ENCODE peak calls at places on chromosomes 5 and 9, in nine cellular contexts. N is adrenal gland, U is A549, S is esophagus squamous epithelium, K is uterus, X is stomach, O is sigmoid colon, E is HCT116, C is body of pancreas. D is an unnamed sample.

GRCh38 chr5:115657883-115658233 is 32.0 kb upstream of the TMED7 start:
- DNase-seq in N (no peak), U (peak; percentile 34), S (no peak), K (no peak), X (no peak), O (no peak), E (peak; percentile 22), C (no peak), D (no peak)

GRCh38 chr5:124527220-124527991 is 219.0 kb downstream of the ZNF608 start:
- DNase-seq in N (no peak), U (no peak), S (no peak), K (no peak), X (no peak), O (no peak), E (no peak), C (no peak), D (no peak)

GRCh38 chr5:148873690-148874485 is 47.5 kb downstream of the ADRB2 start:
- DNase-seq in N (no peak), U (no peak), S (no peak), K (no peak), X (no peak), O (no peak), E (no peak), C (peak; percentile 20), D (no peak)

GRCh38 chr5:143262393-143263174 is 140.9 kb downstream of the NR3C1 start:
- DNase-seq in N (no peak), U (no peak), S (no peak), K (no peak), X (no peak), O (no peak), E (peak; percentile 44), C (no peak), D (no peak)

GRCh38 chr9:128706671-128707381 is 4.5 kb downstream of the PKN3 start:
- DNase-seq in N (no peak), U (no peak), S (no peak), K (no peak), X (no peak), O (peak; percentile 61), E (no peak), C (no peak), D (no peak)

GRCh38 chr9:126664893-126665695 is 51.4 kb downstream of the LMX1B start:
- DNase-seq in N (no peak), U (no peak), S (no peak), K (no peak), X (no peak), O (no peak), E (no peak), C (peak; percentile 20), D (no peak)

GRCh38 chr5:90173299-90174030 is 236.1 kb downstream of the CETN3 start:
- DNase-seq in N (no peak), U (no peak), S (no peak), K (no peak), X (no peak), O (no peak), E (no peak), C (no peak), D (no peak)

GRCh38 chr9:86405086-86405491 is 50.9 kb upstream of the TUT7 start:
- DNase-seq in N (no peak), U (no peak), S (no peak), K (no peak), X (peak; percentile 34), O (no peak), E (no peak), C (peak; percentile 47), D (no peak)

GRCh38 chr9:134206317-134207300 is 42.2 kb upstream of the RNU6ATAC start:
- DNase-seq in N (no peak), U (no peak), S (no peak), K (peak; percentile 16), X (no peak), O (peak; percentile 62), E (no peak), C (no peak), D (no peak)

GRCh38 chr5:168177831-168178450 is 113.5 kb upstream of the WWC1 start:
- DNase-seq in N (no peak), U (no peak), S (no peak), K (no peak), X (no peak), O (peak; percentile 70), E (no peak), C (no peak), D (no peak)

GRCh38 chr5:34587355-34588241 is 68.5 kb upstream of the RAI14 start:
- DNase-seq in N (no peak), U (peak; percentile 60), S (no peak), K (no peak), X (no peak), O (no peak), E (no peak), C (no peak), D (no peak)

GRCh38 chr5:146620031-146620662 is 104.2 kb upstream of the GPR151 start:
- DNase-seq in N (no peak), U (no peak), S (no peak), K (no peak), X (no peak), O (no peak), E (no peak), C (no peak), D (no peak)

DNA sequence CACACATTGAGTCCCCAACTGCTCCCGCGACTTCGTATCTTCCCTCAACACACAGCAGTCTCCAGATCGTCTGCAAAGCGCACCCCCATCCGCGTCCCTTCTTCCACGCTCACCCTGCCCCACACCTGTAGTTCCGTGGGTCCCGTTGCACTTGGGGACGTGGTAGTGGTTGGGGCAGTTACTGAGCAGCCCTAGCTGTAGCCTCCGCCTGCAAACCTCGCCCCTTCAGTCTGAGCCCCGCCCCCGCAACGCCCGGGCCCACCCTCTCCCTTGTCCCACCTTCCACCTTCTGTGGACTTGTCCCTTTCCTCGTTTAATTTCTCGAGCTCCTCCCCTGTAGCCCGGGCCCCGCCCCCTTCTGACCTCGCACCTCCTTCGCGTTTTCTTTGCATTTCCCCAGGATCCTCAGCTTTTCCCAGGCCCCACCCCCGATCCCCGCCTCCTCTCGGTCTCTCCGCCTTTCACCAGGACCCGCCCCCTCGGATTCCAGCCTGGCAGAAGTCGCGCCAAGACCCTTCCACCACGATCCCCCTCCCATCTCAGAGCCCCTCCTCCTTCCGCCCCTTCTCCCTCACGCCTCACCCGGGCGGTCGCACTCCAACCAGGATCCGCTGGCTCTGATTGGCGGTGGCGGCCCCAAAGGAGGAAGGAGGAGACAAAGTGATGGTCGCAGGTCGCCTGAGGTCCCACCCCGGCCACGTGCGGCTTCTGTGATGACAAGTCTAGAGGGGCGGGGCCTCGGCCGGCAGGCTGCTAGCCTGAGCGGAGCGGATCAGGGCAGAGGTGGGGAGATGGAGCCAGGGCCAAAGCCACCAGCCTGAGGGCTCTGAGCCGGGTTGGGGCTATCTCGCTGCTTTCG is at the start of gene ATOSB:
- DNase-seq in N (peak; percentile 95), U (peak; percentile 91), S (peak; percentile 93), K (peak; percentile 96), X (peak; percentile 97), O (peak; percentile 98), E (peak; percentile 93), C (peak; percentile 98), D (peak; percentile 80)
- TF ChIP-seq POLR2A in N (peak; percentile 31), U (peak; percentile 35), S (peak; percentile 30), K (peak; percentile 28), X (no peak), O (peak; percentile 30), E (no peak), C (peak; percentile 73), D (no peak)

DNA sequence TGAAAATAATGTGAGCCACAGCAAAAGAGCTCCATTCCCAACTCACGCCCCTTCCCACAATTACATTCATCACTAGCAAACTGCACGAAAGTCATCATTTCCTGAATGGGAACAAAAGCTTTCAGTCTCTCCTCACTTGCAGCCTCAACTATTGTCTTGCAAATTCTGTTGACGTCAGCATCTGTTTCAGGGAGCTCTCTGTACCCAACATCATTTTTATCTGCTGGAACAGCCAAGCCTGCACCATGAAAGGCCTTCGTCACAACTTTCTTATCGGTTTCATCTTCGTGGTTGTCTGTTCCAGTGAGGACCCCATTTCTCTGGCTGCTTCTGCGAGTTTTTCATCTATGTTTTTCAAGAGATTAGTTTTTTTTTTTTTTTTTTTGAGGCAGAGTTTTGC is 14.3 kb upstream of the RNF130 start:
- DNase-seq in N (no peak), U (no peak), S (no peak), K (no peak), X (no peak), O (no peak), E (no peak), C (no peak), D (no peak)
- TF ChIP-seq POLR2A in N (no peak), U (no peak), S (no peak), K (no peak), X (no peak), O (no peak), E (no peak), C (no peak), D (no peak)

DNA sequence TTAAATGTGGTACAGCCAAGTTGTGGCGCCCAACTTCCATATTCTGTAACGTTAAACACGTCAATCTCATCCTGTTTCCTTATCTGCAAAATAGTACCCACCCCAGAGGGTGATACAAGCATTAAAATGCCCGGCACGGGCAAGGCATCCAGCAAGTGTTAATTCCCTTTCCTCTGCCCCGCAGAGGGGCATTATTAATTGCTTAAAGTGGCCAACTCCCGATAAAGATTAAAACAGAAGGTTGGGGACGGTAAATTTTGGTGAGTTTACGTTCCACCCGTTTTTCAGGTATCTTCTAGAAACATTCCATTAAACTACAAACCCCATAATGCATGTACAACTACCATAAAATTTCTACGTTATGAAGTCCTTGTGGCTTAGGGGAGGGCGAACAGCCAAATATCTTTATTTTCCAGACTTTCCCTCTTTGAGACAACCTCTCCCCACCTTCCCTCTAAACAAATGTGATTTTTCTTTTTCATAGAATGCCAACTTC is 1.3 kb upstream of the GPBP1 start:
- DNase-seq in N (peak; percentile 28), U (no peak), S (no peak), K (no peak), X (no peak), O (no peak), E (no peak), C (no peak), D (no peak)
- TF ChIP-seq POLR2A in N (no peak), U (no peak), S (no peak), K (no peak), X (no peak), O (no peak), E (no peak), C (no peak), D (no peak)

GRCh38 chr5:97089149-97089801 is 53.1 kb downstream of the LIX1 start:
- DNase-seq in N (no peak), U (no peak), S (no peak), K (no peak), X (no peak), O (no peak), E (no peak), C (no peak), D (no peak)

GRCh38 chr5:97087138-97087537 is 55.3 kb downstream of the LIX1 start:
- DNase-seq in N (no peak), U (no peak), S (no peak), K (no peak), X (no peak), O (no peak), E (no peak), C (no peak), D (no peak)

GRCh38 chr5:97085787-97086181 is 56.6 kb downstream of the LIX1 start:
- DNase-seq in N (no peak), U (no peak), S (no peak), K (no peak), X (no peak), O (no peak), E (no peak), C (no peak), D (no peak)

GRCh38 chr5:97090944-97091343 is 51.5 kb downstream of the LIX1 start:
- DNase-seq in N (no peak), U (no peak), S (no peak), K (no peak), X (no peak), O (no peak), E (no peak), C (no peak), D (no peak)

GRCh38 chr5:97088774-97089148 is 53.6 kb downstream of the LIX1 start:
- DNase-seq in N (no peak), U (no peak), S (no peak), K (no peak), X (no peak), O (no peak), E (no peak), C (no peak), D (no peak)
- TF ChIP-seq POLR2A in N (no peak), U (no peak), S (no peak), K (no peak), X (no peak), O (no peak), E (no peak), C (no peak), D (no peak)

D was measured in GM12891.